ENCODE peak calls at places on chromosomes 16 and 17, in eight cellular contexts. One of them, this sample, is unnamed.
A peak's percentile ranks its signal among the peaks of the same experiment; 100 is the strongest.

GRCh38 chr17:50923611-50924010 is 57.5 kb upstream of the TOB1 start:
- DNase-seq in AG04449: no peak
- DNase-seq in fibroblast of lung: no peak
- DNase-seq in GM20000: no peak
- DNase-seq in lower leg skin: no peak
- DNase-seq in AG09309: no peak
- DNase-seq in OCI-LY7: no peak
- DNase-seq in heart right ventricle: no peak
- DNase-seq in this sample: no peak

GRCh38 chr16:80824623-80825364 is 20.4 kb upstream of the CDYL2 start:
- DNase-seq in AG09309: peak; percentile 23
- DNase-seq in fibroblast of lung: peak; percentile 81
- DNase-seq in lower leg skin: no peak
- DNase-seq in AG04449: no peak
- DNase-seq in GM20000: peak; percentile 52
- DNase-seq in OCI-LY7: peak; percentile 63
- DNase-seq in heart right ventricle: no peak
- DNase-seq in this sample: no peak

GRCh38 chr17:61410555-61411089 is 11.0 kb downstream of the TBX2 start:
- DNase-seq in AG04449: no peak
- DNase-seq in OCI-LY7: peak; percentile 76
- DNase-seq in AG09309: no peak
- DNase-seq in lower leg skin: peak; percentile 94
- DNase-seq in heart right ventricle: peak; percentile 87
- DNase-seq in GM20000: peak; percentile 75
- DNase-seq in fibroblast of lung: peak; percentile 94
- DNase-seq in this sample: no peak

GRCh38 chr16:19776565-19776964 is 58.5 kb downstream of the IQCK start:
- DNase-seq in AG04449: no peak
- DNase-seq in OCI-LY7: no peak
- DNase-seq in AG09309: no peak
- DNase-seq in heart right ventricle: no peak
- DNase-seq in lower leg skin: no peak
- DNase-seq in fibroblast of lung: no peak
- DNase-seq in GM20000: no peak
- DNase-seq in this sample: no peak

GRCh38 chr16:53529529-53529928 is 26.5 kb upstream of the AKTIP start:
- DNase-seq in lower leg skin: no peak
- DNase-seq in fibroblast of lung: no peak
- DNase-seq in OCI-LY7: no peak
- DNase-seq in AG09309: no peak
- DNase-seq in GM20000: no peak
- DNase-seq in heart right ventricle: no peak
- DNase-seq in AG04449: no peak
- DNase-seq in this sample: no peak

GRCh38 chr17:14451729-14452191 is 150.9 kb downstream of the HS3ST3B1 start:
- DNase-seq in lower leg skin: no peak
- DNase-seq in heart right ventricle: no peak
- DNase-seq in OCI-LY7: no peak
- DNase-seq in AG09309: no peak
- DNase-seq in fibroblast of lung: peak; percentile 12
- DNase-seq in AG04449: no peak
- DNase-seq in GM20000: no peak
- DNase-seq in this sample: no peak

GRCh38 chr17:60134396-60135159 is 15.2 kb upstream of the CA4 start:
- DNase-seq in OCI-LY7: peak; percentile 43
- DNase-seq in AG04449: no peak
- DNase-seq in heart right ventricle: no peak
- DNase-seq in lower leg skin: peak; percentile 67
- DNase-seq in AG09309: no peak
- DNase-seq in fibroblast of lung: peak; percentile 55
- DNase-seq in GM20000: no peak
- DNase-seq in this sample: no peak

GRCh38 chr16:3490911-3491629 is 4.2 kb downstream of the C16orf90 start:
- DNase-seq in AG04449: no peak
- DNase-seq in GM20000: peak; percentile 62
- DNase-seq in AG09309: no peak
- DNase-seq in heart right ventricle: no peak
- DNase-seq in lower leg skin: no peak
- DNase-seq in OCI-LY7: peak; percentile 37
- DNase-seq in fibroblast of lung: no peak
- DNase-seq in this sample: no peak

GRCh38 chr16:68978303-68978954 is 127.0 kb upstream of the HAS3 start:
- DNase-seq in fibroblast of lung: no peak
- DNase-seq in OCI-LY7: no peak
- DNase-seq in AG04449: no peak
- DNase-seq in AG09309: no peak
- DNase-seq in heart right ventricle: no peak
- DNase-seq in GM20000: no peak
- DNase-seq in lower leg skin: no peak
- DNase-seq in this sample: no peak

GRCh38 chr17:29076722-29077121 is 33.8 kb downstream of the PIPOX start:
- DNase-seq in fibroblast of lung: no peak
- DNase-seq in AG09309: no peak
- DNase-seq in OCI-LY7: no peak
- DNase-seq in AG04449: no peak
- DNase-seq in heart right ventricle: no peak
- DNase-seq in GM20000: no peak
- DNase-seq in lower leg skin: no peak
- DNase-seq in this sample: no peak

GRCh38 chr16:67413978-67414891 is 2.0 kb downstream of the ZDHHC1 start:
- DNase-seq in AG04449: no peak
- DNase-seq in AG09309: no peak
- DNase-seq in lower leg skin: no peak
- DNase-seq in heart right ventricle: no peak
- DNase-seq in fibroblast of lung: no peak
- DNase-seq in GM20000: no peak
- DNase-seq in OCI-LY7: no peak
- DNase-seq in this sample: no peak

GRCh38 chr17:8726951-8727555 is 17.6 kb downstream of the CCDC42 start:
- DNase-seq in OCI-LY7: no peak
- DNase-seq in AG04449: no peak
- DNase-seq in heart right ventricle: no peak
- DNase-seq in GM20000: no peak
- DNase-seq in lower leg skin: peak; percentile 85
- DNase-seq in AG09309: peak; percentile 11
- DNase-seq in fibroblast of lung: peak; percentile 28
- DNase-seq in this sample: no peak

GRCh38 chr17:78673395-78673794 is 96.2 kb upstream of the DNAH17 start:
- DNase-seq in fibroblast of lung: no peak
- DNase-seq in AG09309: no peak
- DNase-seq in heart right ventricle: no peak
- DNase-seq in AG04449: no peak
- DNase-seq in lower leg skin: no peak
- DNase-seq in OCI-LY7: no peak
- DNase-seq in GM20000: no peak
- DNase-seq in this sample: no peak

GRCh38 chr16:73023752-73024570 is 24.0 kb downstream of the ZFHX3 start:
- DNase-seq in lower leg skin: peak; percentile 77
- DNase-seq in heart right ventricle: no peak
- DNase-seq in GM20000: no peak
- DNase-seq in fibroblast of lung: no peak
- DNase-seq in OCI-LY7: no peak
- DNase-seq in AG04449: no peak
- DNase-seq in AG09309: no peak
- DNase-seq in this sample: no peak

GRCh38 chr16:1790611-1791255 is 2.8 kb downstream of the IGFALS start:
- DNase-seq in GM20000: no peak
- DNase-seq in heart right ventricle: peak; percentile 8
- DNase-seq in OCI-LY7: no peak
- DNase-seq in AG04449: no peak
- DNase-seq in AG09309: no peak
- DNase-seq in fibroblast of lung: no peak
- DNase-seq in lower leg skin: no peak
- DNase-seq in this sample: no peak

GRCh38 chr16:14511798-14512131 is 118.3 kb downstream of the PARN start:
- DNase-seq in heart right ventricle: no peak
- DNase-seq in fibroblast of lung: no peak
- DNase-seq in AG09309: no peak
- DNase-seq in OCI-LY7: no peak
- DNase-seq in GM20000: no peak
- DNase-seq in AG04449: no peak
- DNase-seq in lower leg skin: no peak
- DNase-seq in this sample: no peak

GRCh38 chr16:88451586-88452484 is 1.2 kb upstream of the ZFPM1 start:
- DNase-seq in AG09309: no peak
- DNase-seq in AG04449: no peak
- DNase-seq in fibroblast of lung: no peak
- DNase-seq in GM20000: no peak
- DNase-seq in OCI-LY7: peak; percentile 44
- DNase-seq in lower leg skin: no peak
- DNase-seq in heart right ventricle: no peak
- DNase-seq in this sample: no peak

GRCh38 chr17:39027037-39027436 is 59.8 kb upstream of the FBXO47 start:
- DNase-seq in fibroblast of lung: peak; percentile 9
- DNase-seq in heart right ventricle: peak; percentile 82
- DNase-seq in AG09309: no peak
- DNase-seq in lower leg skin: peak; percentile 91
- DNase-seq in OCI-LY7: no peak
- DNase-seq in AG04449: no peak
- DNase-seq in GM20000: peak; percentile 27
- DNase-seq in this sample: no peak

GRCh38 chr16:50644730-50645129 is 36.4 kb downstream of the SNX20 start:
- DNase-seq in lower leg skin: no peak
- DNase-seq in AG04449: no peak
- DNase-seq in GM20000: peak; percentile 58
- DNase-seq in fibroblast of lung: peak; percentile 34
- DNase-seq in OCI-LY7: no peak
- DNase-seq in AG09309: peak; percentile 4
- DNase-seq in heart right ventricle: no peak
- DNase-seq in this sample: no peak

GRCh38 chr16:61007694-61008093 is 1028.5 kb downstream of the CDH8 start:
- DNase-seq in heart right ventricle: no peak
- DNase-seq in GM20000: no peak
- DNase-seq in OCI-LY7: no peak
- DNase-seq in fibroblast of lung: no peak
- DNase-seq in lower leg skin: no peak
- DNase-seq in AG09309: no peak
- DNase-seq in AG04449: no peak
- DNase-seq in this sample: no peak
- TF ChIP-seq CTCF in heart right ventricle: no peak
- TF ChIP-seq CTCF in GM20000: no peak
- TF ChIP-seq CTCF in OCI-LY7: no peak
- TF ChIP-seq CTCF in fibroblast of lung: no peak
- TF ChIP-seq CTCF in lower leg skin: no peak
- TF ChIP-seq CTCF in AG09309: no peak
- TF ChIP-seq CTCF in AG04449: no peak
- TF ChIP-seq CTCF in this sample: no peak

GRCh38 chr17:68863091-68863652 is 92.0 kb downstream of the ABCA8 start:
- DNase-seq in fibroblast of lung: no peak
- DNase-seq in lower leg skin: no peak
- DNase-seq in AG09309: no peak
- DNase-seq in AG04449: no peak
- DNase-seq in GM20000: no peak
- DNase-seq in OCI-LY7: no peak
- DNase-seq in heart right ventricle: no peak
- DNase-seq in this sample: no peak
- TF ChIP-seq CTCF in fibroblast of lung: no peak
- TF ChIP-seq CTCF in lower leg skin: no peak
- TF ChIP-seq CTCF in AG09309: no peak
- TF ChIP-seq CTCF in AG04449: no peak
- TF ChIP-seq CTCF in GM20000: no peak
- TF ChIP-seq CTCF in OCI-LY7: peak; percentile 43
- TF ChIP-seq CTCF in heart right ventricle: no peak
- TF ChIP-seq CTCF in this sample: no peak

GRCh38 chr17:17385502-17385901 is 82.3 kb downstream of the NT5M start:
- DNase-seq in AG04449: no peak
- DNase-seq in lower leg skin: no peak
- DNase-seq in heart right ventricle: peak; percentile 43
- DNase-seq in GM20000: no peak
- DNase-seq in OCI-LY7: no peak
- DNase-seq in AG09309: no peak
- DNase-seq in fibroblast of lung: no peak
- DNase-seq in this sample: no peak

GRCh38 chr17:17388657-17389496 is 85.7 kb downstream of the NT5M start:
- DNase-seq in fibroblast of lung: no peak
- DNase-seq in OCI-LY7: no peak
- DNase-seq in AG04449: no peak
- DNase-seq in lower leg skin: no peak
- DNase-seq in heart right ventricle: no peak
- DNase-seq in GM20000: no peak
- DNase-seq in AG09309: no peak
- DNase-seq in this sample: no peak

GRCh38 chr17:17386143-17386800 is 83.1 kb downstream of the NT5M start:
- DNase-seq in OCI-LY7: no peak
- DNase-seq in fibroblast of lung: no peak
- DNase-seq in heart right ventricle: peak; percentile 58
- DNase-seq in AG09309: no peak
- DNase-seq in AG04449: no peak
- DNase-seq in GM20000: no peak
- DNase-seq in lower leg skin: no peak
- DNase-seq in this sample: no peak

GRCh38 chr17:17387017-17387416 is 83.8 kb downstream of the NT5M start:
- DNase-seq in lower leg skin: no peak
- DNase-seq in AG09309: no peak
- DNase-seq in fibroblast of lung: no peak
- DNase-seq in OCI-LY7: no peak
- DNase-seq in heart right ventricle: no peak
- DNase-seq in GM20000: no peak
- DNase-seq in AG04449: no peak
- DNase-seq in this sample: no peak

GRCh38 chr17:17387461-17388362 is 84.5 kb downstream of the NT5M start:
- DNase-seq in fibroblast of lung: no peak
- DNase-seq in AG04449: no peak
- DNase-seq in heart right ventricle: peak; percentile 35
- DNase-seq in lower leg skin: no peak
- DNase-seq in GM20000: no peak
- DNase-seq in AG09309: no peak
- DNase-seq in OCI-LY7: peak; percentile 70
- DNase-seq in this sample: no peak
- TF ChIP-seq CTCF in fibroblast of lung: peak; percentile 16
- TF ChIP-seq CTCF in AG04449: no peak
- TF ChIP-seq CTCF in heart right ventricle: no peak
- TF ChIP-seq CTCF in lower leg skin: no peak
- TF ChIP-seq CTCF in GM20000: no peak
- TF ChIP-seq CTCF in AG09309: peak; percentile 28
- TF ChIP-seq CTCF in OCI-LY7: peak; percentile 76
- TF ChIP-seq CTCF in this sample: no peak

DNA sequence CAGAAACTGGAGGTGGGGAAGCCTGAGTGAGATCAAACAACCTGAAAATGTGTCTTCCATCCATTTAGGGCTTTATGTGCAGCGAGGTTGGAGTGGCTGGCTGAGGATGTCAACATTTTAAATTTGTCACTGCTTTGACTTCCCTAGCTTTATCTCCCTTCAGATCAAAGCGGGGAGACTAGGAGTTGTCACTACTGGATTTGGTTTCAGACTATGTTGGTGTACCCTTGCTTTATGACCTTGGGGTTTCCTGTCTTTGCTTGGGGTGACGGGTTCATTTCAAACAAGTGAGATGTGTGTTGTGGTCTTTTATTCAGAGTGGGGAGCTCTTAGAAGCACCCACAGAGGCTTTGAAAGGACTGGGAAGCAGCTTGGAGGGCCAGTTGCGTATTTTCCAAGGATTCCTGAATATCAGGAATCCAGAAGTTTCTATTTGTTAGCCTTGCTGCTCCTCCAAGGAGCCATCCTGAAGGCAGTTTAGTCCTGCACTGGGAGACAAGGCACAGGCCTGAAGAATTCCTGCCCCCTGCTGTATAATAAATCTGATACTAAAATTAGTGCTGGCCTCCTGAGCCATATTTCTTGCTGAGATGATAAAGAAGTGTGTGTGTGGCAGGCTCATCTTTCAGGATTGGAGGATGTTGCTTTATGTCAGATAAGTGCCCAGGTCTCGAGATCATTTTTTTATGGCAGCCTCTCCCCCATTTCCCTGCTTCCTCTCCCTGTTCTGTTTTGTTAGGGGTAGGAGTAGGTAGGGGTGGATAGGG is 25.7 kb downstream of the MSI2 start:
- DNase-seq in AG09309: no peak
- DNase-seq in OCI-LY7: no peak
- DNase-seq in GM20000: no peak
- DNase-seq in lower leg skin: no peak
- DNase-seq in fibroblast of lung: no peak
- DNase-seq in heart right ventricle: no peak
- DNase-seq in AG04449: no peak
- DNase-seq in this sample: no peak
- TF ChIP-seq CTCF in AG09309: no peak
- TF ChIP-seq CTCF in OCI-LY7: no peak
- TF ChIP-seq CTCF in GM20000: no peak
- TF ChIP-seq CTCF in lower leg skin: no peak
- TF ChIP-seq CTCF in fibroblast of lung: no peak
- TF ChIP-seq CTCF in heart right ventricle: peak; percentile 37
- TF ChIP-seq CTCF in AG04449: no peak
- TF ChIP-seq CTCF in this sample: no peak

This sample was measured in omental fat pad.